ENCODE peak calls at places on chromosomes 16 and 17, in nine cellular contexts. E, G, U, X, I, R, W, J and F are unnamed samples.

GRCh38 chr16:89727406-89728120 is 6.2 kb downstream of the ZNF276 start:
- DNase-seq in J (no peak), I (no peak), X (no peak), E (no peak), G (no peak), U (no peak), W (no peak), R (no peak), F (peak; percentile 17)

GRCh38 chr16:30896203-30896889 is at the start of gene CTF1:
- DNase-seq in E (peak; percentile 91), R (peak; percentile 92), W (peak; percentile 56), I (peak; percentile 76), J (peak; percentile 53), X (peak; percentile 74), U (peak; percentile 61), G (peak; percentile 82), F (peak; percentile 57)

GRCh38 chr17:79563237-79564013 is 47.4 kb downstream of the RBFOX3 start:
- DNase-seq in J (peak; percentile 72), X (peak; percentile 4), E (no peak), U (no peak), G (peak; percentile 1), R (peak; percentile 9), W (no peak), I (no peak), F (no peak)

GRCh38 chr16:84751241-84751640 is 51.4 kb downstream of the USP10 start:
- DNase-seq in X (no peak), J (no peak), U (peak; percentile 72), I (no peak), G (no peak), W (no peak), E (no peak), R (no peak), F (no peak)

GRCh38 chr16:878886-879285 is 78.4 kb upstream of the GNG13 start:
- DNase-seq in R (no peak), X (no peak), U (no peak), G (no peak), E (peak; percentile 14), J (no peak), I (no peak), W (no peak), F (no peak)

GRCh38 chr16:80594756-80595155 is 54.0 kb downstream of the DYNLRB2 start:
- DNase-seq in J (peak; percentile 51), X (peak; percentile 30), I (no peak), E (no peak), W (no peak), R (peak; percentile 42), G (no peak), U (no peak), F (no peak)

GRCh38 chr16:21150375-21151001 is at the start of gene DNAH3:
- DNase-seq in X (no peak), G (peak; percentile 35), U (peak; percentile 16), W (peak; percentile 22), J (no peak), R (no peak), E (no peak), I (no peak), F (no peak)

GRCh38 chr16:19649980-19650379 is 68.0 kb downstream of the KNOP1 start:
- DNase-seq in X (no peak), W (no peak), R (no peak), I (no peak), J (no peak), E (no peak), G (no peak), U (no peak), F (no peak)

GRCh38 chr17:57541472-57542394 is 203.4 kb downstream of the CCDC182 start:
- DNase-seq in E (no peak), I (no peak), X (no peak), U (no peak), W (no peak), J (no peak), R (peak; percentile 58), G (peak; percentile 81), F (no peak)

GRCh38 chr17:73560661-73561060 is 83.6 kb downstream of the SDK2 start:
- DNase-seq in U (no peak), I (no peak), R (no peak), J (no peak), X (no peak), E (no peak), W (no peak), G (peak; percentile 4), F (no peak)

GRCh38 chr17:40850287-40850972 is 16.6 kb downstream of the KRT12 start:
- DNase-seq in W (no peak), G (peak; percentile 71), U (no peak), I (no peak), E (no peak), X (no peak), R (no peak), J (peak; percentile 51), F (no peak)

GRCh38 chr17:57016764-57017116 is 38.8 kb downstream of the SCPEP1 start:
- DNase-seq in W (no peak), I (no peak), R (peak; percentile 34), U (no peak), X (peak; percentile 17), J (peak; percentile 99), E (no peak), G (peak; percentile 47), F (no peak)

GRCh38 chr17:38606646-38607611 is 1.2 kb upstream of the SRCIN1 start:
- DNase-seq in W (peak; percentile 53), R (no peak), G (no peak), J (peak; percentile 48), E (no peak), U (no peak), X (no peak), I (no peak), F (no peak)
- TF ChIP-seq CTCF in W (no peak), R (no peak), G (no peak), J (peak; percentile 28), E (no peak), U (no peak), X (peak; percentile 67), I (peak; percentile 58), F (no peak)

GRCh38 chr16:87877942-87878507 is 8.7 kb upstream of the SLC7A5 start:
- DNase-seq in I (no peak), W (no peak), X (no peak), U (no peak), J (no peak), G (no peak), R (no peak), E (no peak), F (no peak)
- TF ChIP-seq CTCF in I (no peak), W (no peak), X (peak; percentile 56), U (no peak), J (peak; percentile 22), G (peak; percentile 28), R (peak; percentile 45), E (no peak), F (no peak)

GRCh38 chr16:4327386-4327781 is 11.5 kb downstream of the GLIS2 start:
- DNase-seq in X (no peak), U (no peak), J (no peak), G (no peak), I (no peak), R (no peak), W (no peak), E (peak; percentile 46), F (no peak)

GRCh38 chr16:4329354-4329775 is 13.5 kb downstream of the GLIS2 start:
- DNase-seq in R (no peak), X (no peak), I (no peak), U (no peak), E (no peak), W (no peak), G (no peak), J (no peak), F (no peak)

GRCh38 chr16:4328580-4329353 is 12.9 kb downstream of the GLIS2 start:
- DNase-seq in X (no peak), U (no peak), E (peak; percentile 41), G (no peak), R (no peak), J (no peak), I (no peak), W (no peak), F (no peak)

GRCh38 chr16:4330277-4330882 is 14.5 kb downstream of the GLIS2 start:
- DNase-seq in G (peak; percentile 80), I (no peak), J (peak; percentile 66), X (peak; percentile 60), E (peak; percentile 88), U (peak; percentile 89), W (peak; percentile 87), R (peak; percentile 62), F (peak; percentile 86)

GRCh38 chr16:4327782-4328579 is 12.1 kb downstream of the GLIS2 start:
- DNase-seq in R (peak; percentile 72), W (peak; percentile 81), I (no peak), J (no peak), E (peak; percentile 88), U (peak; percentile 71), X (peak; percentile 83), G (peak; percentile 79), F (peak; percentile 68)
- TF ChIP-seq CTCF in R (peak; percentile 61), W (peak; percentile 54), I (peak; percentile 26), J (no peak), E (peak; percentile 76), U (peak; percentile 41), X (peak; percentile 79), G (peak; percentile 75), F (peak; percentile 65)

GRCh38 chr17:15457723-15458094 is 9.7 kb downstream of the CDRT4 start:
- DNase-seq in X (no peak), I (no peak), J (no peak), W (no peak), U (no peak), G (no peak), R (peak; percentile 43), E (peak; percentile 32), F (peak; percentile 19)

GRCh38 chr17:15456486-15456885 is 10.9 kb downstream of the CDRT4 start:
- DNase-seq in I (no peak), U (no peak), W (no peak), E (no peak), G (no peak), J (no peak), X (no peak), R (peak; percentile 32), F (no peak)

GRCh38 chr17:15453782-15454181 is 13.6 kb downstream of the CDRT4 start:
- DNase-seq in R (peak; percentile 19), E (no peak), I (no peak), J (no peak), U (no peak), W (no peak), X (no peak), G (no peak), F (no peak)

GRCh38 chr17:15454328-15454727 is 13.1 kb downstream of the CDRT4 start:
- DNase-seq in R (no peak), E (no peak), I (no peak), U (no peak), J (no peak), G (no peak), W (no peak), X (no peak), F (no peak)

DNA sequence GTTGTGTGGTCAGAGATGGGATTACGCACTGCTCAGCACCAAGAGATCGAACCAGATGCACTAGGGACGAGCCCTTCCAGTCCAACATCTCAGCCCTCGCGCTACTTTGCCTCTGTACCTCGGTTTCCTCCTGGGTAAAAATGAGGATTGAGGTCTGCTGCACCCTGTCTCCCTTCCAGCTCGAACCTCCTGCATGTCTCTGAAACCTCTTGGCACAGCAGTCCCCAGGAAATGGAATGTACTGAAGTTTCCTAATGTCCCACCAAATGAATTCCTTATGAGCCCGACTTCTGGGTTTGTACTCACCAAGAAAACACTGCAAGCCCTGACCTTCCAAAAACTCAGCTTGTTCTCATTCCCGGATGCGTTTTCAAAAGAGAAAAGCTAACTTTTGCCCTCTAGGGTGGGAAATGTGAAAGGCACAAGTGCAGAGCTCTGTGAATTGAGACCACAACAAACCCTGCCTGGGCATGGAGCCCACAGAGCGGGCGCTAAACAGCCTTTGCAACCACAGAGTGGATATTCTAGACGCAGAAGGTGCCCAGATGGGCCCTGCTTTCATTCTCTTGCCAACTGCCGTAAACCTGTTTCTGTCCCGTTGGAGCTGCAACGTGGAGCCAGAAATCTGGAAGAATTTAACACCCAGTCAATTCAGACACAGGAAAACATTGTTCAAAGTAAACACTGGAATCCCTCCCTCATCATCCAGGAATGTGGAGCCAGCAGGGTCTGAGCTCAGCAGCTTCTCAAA is 10.3 kb downstream of the CDRT4 start:
- DNase-seq in R (peak; percentile 99), I (no peak), W (peak; percentile 25), G (peak; percentile 73), E (peak; percentile 77), U (peak; percentile 29), X (peak; percentile 78), J (peak; percentile 45), F (no peak)
- TF ChIP-seq CTCF in R (peak; percentile 80), I (no peak), W (no peak), G (peak; percentile 64), E (peak; percentile 46), U (no peak), X (peak; percentile 68), J (no peak), F (no peak)